ENCODE peak calls at places on chromosomes 11 and 22, in five cellular contexts. C, D, Y, P and V are unnamed samples.

GRCh38 chr11:36403661-36404060 is 106.4 kb downstream of the TRAF6 start:
- DNase-seq in C (no peak), D (no peak), Y (no peak), P (no peak), V (no peak)

GRCh38 chr11:1126491-1126926 is 31.2 kb upstream of the MUC5AC start:
- DNase-seq in C (no peak), D (no peak), Y (no peak), P (no peak), V (no peak)

GRCh38 chr11:60345489-60345888 is 18.4 kb downstream of the MS4A6E start:
- DNase-seq in C (no peak), D (no peak), Y (no peak), P (no peak), V (no peak)

GRCh38 chr22:42564699-42565098 is 10.9 kb downstream of the SERHL2 start:
- DNase-seq in C (no peak), D (no peak), Y (no peak), P (no peak), V (no peak)

GRCh38 chr11:126355324-126355925 is at the start of gene ST3GAL4:
- DNase-seq in C (peak), D (no peak), Y (peak), P (peak), V (peak)

GRCh38 chr11:12629601-12630313 is 44.5 kb upstream of the TEAD1 start:
- DNase-seq in C (no peak), D (no peak), Y (no peak), P (no peak), V (no peak)

GRCh38 chr11:13137778-13138400 is 128.8 kb downstream of the RASSF10 start:
- DNase-seq in C (no peak), D (no peak), Y (no peak), P (no peak), V (no peak)

GRCh38 chr22:31106651-31107205 is 640 bp downstream of the SELENOM start:
- DNase-seq in C (no peak), D (peak), Y (no peak), P (no peak), V (no peak)

GRCh38 chr22:24142241-24142640 is 39.0 kb upstream of the SUSD2 start:
- DNase-seq in C (no peak), D (no peak), Y (no peak), P (no peak), V (no peak)

GRCh38 chr11:122405788-122406341 is 249.7 kb upstream of the UBASH3B start:
- DNase-seq in C (no peak), D (no peak), Y (no peak), P (no peak), V (no peak)

GRCh38 chr22:44200855-44201550 is 20.3 kb downstream of the PARVG start:
- DNase-seq in C (no peak), D (no peak), Y (no peak), P (peak), V (no peak)

GRCh38 chr11:76805206-76805913 is 22.2 kb downstream of the TSKU start:
- DNase-seq in C (no peak), D (peak), Y (no peak), P (no peak), V (no peak)